ENCODE peak calls at places on chromosome 16, in six cellular contexts. W is GM03348; O is T-helper 1 cell; M is HCEC 1CT; Z is epithelial cell of prostate; K is stimulated activated CD4-positive, alpha-beta T cell treated with anti-CD3 and anti-CD28 coated beads, Interleukin-4, amount 100 ng/mL, for 4 hours. R is an unnamed sample.
A peak's percentile ranks its signal among the peaks of the same experiment; 100 is the strongest.

GRCh38 chr16:81582655-81583441 is 138.2 kb downstream of the CMIP start:
- DNase-seq in O (no peak), Z (no peak), M (no peak), K (no peak), W (peak; percentile 60), R (no peak)

GRCh38 chr16:51939371-51940005 is 607.5 kb downstream of the TOX3 start:
- DNase-seq in K (no peak), Z (no peak), W (no peak), M (no peak), O (no peak), R (no peak)

GRCh38 chr16:70688266-70688742 is 2.5 kb upstream of the MTSS2 start:
- DNase-seq in W (peak; percentile 72), M (peak; percentile 63), O (no peak), K (no peak), Z (no peak), R (no peak)

GRCh38 chr16:4917117-4917516 is 19.8 kb downstream of the PPL start:
- DNase-seq in M (peak; percentile 68), Z (no peak), O (no peak), W (peak; percentile 62), K (no peak), R (no peak)

GRCh38 chr16:19700319-19700781 is 17.7 kb downstream of the KNOP1 start:
- DNase-seq in O (no peak), Z (no peak), M (peak; percentile 30), K (no peak), W (peak; percentile 51), R (no peak)

GRCh38 chr16:31190818-31191444 is 11.0 kb downstream of the FUS start:
- DNase-seq in M (no peak), W (no peak), K (no peak), Z (no peak), O (no peak), R (no peak)

GRCh38 chr16:4375717-4376116 is 4.1 kb downstream of the VASN start:
- DNase-seq in M (no peak), W (no peak), O (no peak), Z (no peak), K (no peak), R (no peak)

GRCh38 chr16:88753600-88753999 is 31.4 kb downstream of the PIEZO1 start:
- DNase-seq in Z (no peak), K (no peak), M (no peak), W (no peak), O (no peak), R (no peak)

GRCh38 chr16:30028438-30029093 is 2.5 kb downstream of the TLCD3B start:
- DNase-seq in K (no peak), W (no peak), O (no peak), M (no peak), Z (no peak), R (no peak)

GRCh38 chr16:82241469-82242052 is 71.5 kb upstream of the MPHOSPH6 start:
- DNase-seq in K (no peak), M (no peak), O (no peak), W (no peak), Z (no peak), R (no peak)

GRCh38 chr16:19460397-19460796 is 42.7 kb downstream of the TMC5 start:
- DNase-seq in M (no peak), Z (no peak), O (no peak), W (no peak), K (no peak), R (no peak)

GRCh38 chr16:12499032-12499735 is 304.5 kb downstream of the CPPED1 start:
- DNase-seq in O (no peak), W (no peak), Z (no peak), M (no peak), K (no peak), R (no peak)

GRCh38 chr16:50257876-50258275 is 8.5 kb upstream of the ADCY7 start:
- DNase-seq in W (no peak), M (no peak), Z (no peak), O (no peak), K (no peak), R (no peak)

GRCh38 chr16:22151599-22151998 is 10.7 kb upstream of the SDR42E2 start:
- DNase-seq in O (no peak), M (no peak), Z (no peak), W (no peak), K (no peak), R (no peak)

GRCh38 chr16:59719121-59719520 is 985.0 kb upstream of the GOT2 start:
- DNase-seq in O (no peak), K (no peak), M (peak; percentile 15), W (peak; percentile 63), Z (no peak), R (no peak)

GRCh38 chr16:78503501-78504110 is 404.2 kb downstream of the WWOX start:
- DNase-seq in K (no peak), O (peak; percentile 45), W (peak; percentile 46), Z (peak; percentile 6), M (no peak), R (peak; percentile 13)

GRCh38 chr16:8858994-8859912 is 9.6 kb downstream of the CARHSP1 start:
- DNase-seq in M (no peak), Z (no peak), W (no peak), O (no peak), K (no peak), R (no peak)

GRCh38 chr16:88320947-88321634 is 61.7 kb upstream of the ZNF469 start:
- DNase-seq in W (no peak), O (no peak), Z (no peak), M (no peak), K (no peak), R (no peak)

GRCh38 chr16:60788631-60789030 is 1247.6 kb downstream of the CDH8 start:
- DNase-seq in W (no peak), Z (no peak), O (no peak), M (no peak), K (no peak), R (no peak)

GRCh38 chr16:85125570-85126382 is 13.5 kb upstream of the CIBAR2 start:
- DNase-seq in W (no peak), Z (no peak), O (no peak), K (no peak), M (no peak), R (no peak)

GRCh38 chr16:85323230-85323960 is 211.1 kb upstream of the CIBAR2 start:
- DNase-seq in Z (no peak), W (no peak), K (no peak), O (no peak), M (no peak), R (no peak)

R was measured in GM12892.